ENCODE peak calls at places on chromosomes 4 and X, in six cellular contexts. P is A549; F is HS-5; U is pulmonary artery endothelial cell; H is pons; L is stimulated activated CD8-positive, alpha-beta memory T cell treated with anti-CD3 and anti-CD28 coated beads, Interleukin-4, amount 100 ng/mL, for 48 hours. W is an unnamed sample.

GRCh38 chrX:6149231-6149870 is 79.3 kb downstream of the NLGN4X start:
- DNase-seq in U (no peak), H (peak; percentile 46), F (no peak), P (no peak), L (no peak), W (no peak)

GRCh38 chrX:118221733-118222132 is 105.1 kb upstream of the KLHL13 start:
- DNase-seq in P (no peak), F (no peak), L (no peak), U (no peak), H (no peak), W (no peak)

GRCh38 chr4:122921971-122922876 is at the start of gene NUDT6:
- DNase-seq in H (peak; percentile 73), L (peak; percentile 59), U (no peak), P (peak; percentile 74), F (no peak), W (peak; percentile 78)

GRCh38 chr4:163161536-163162205 is 5.0 kb downstream of the NAF1 start:
- DNase-seq in U (peak; percentile 30), L (no peak), P (no peak), H (no peak), F (peak; percentile 56), W (no peak)

GRCh38 chr4:109434007-109434792 is 585 bp downstream of the SEC24B start:
- DNase-seq in H (peak; percentile 47), F (no peak), L (peak; percentile 39), P (peak; percentile 2), U (no peak), W (peak; percentile 66)

GRCh38 chr4:40924096-40924792 is 174.5 kb downstream of the NSUN7 start:
- DNase-seq in F (no peak), H (no peak), U (no peak), L (peak; percentile 95), P (peak; percentile 58), W (peak; percentile 89)

GRCh38 chr4:7725951-7726350 is 213.7 kb downstream of the AFAP1 start:
- DNase-seq in F (peak; percentile 83), P (no peak), H (no peak), L (no peak), U (no peak), W (no peak)

GRCh38 chr4:8507624-8508023 is 67.0 kb downstream of the TRMT44 start:
- DNase-seq in L (no peak), U (no peak), H (no peak), P (no peak), F (no peak), W (no peak)

GRCh38 chr4:68361146-68361589 is 11.3 kb upstream of the YTHDC1 start:
- DNase-seq in P (peak; percentile 54), L (no peak), F (peak; percentile 68), H (no peak), U (no peak), W (no peak)

GRCh38 chr4:98686847-98687246 is 28.4 kb upstream of the TSPAN5 start:
- DNase-seq in U (no peak), F (no peak), H (no peak), P (no peak), L (no peak), W (no peak)

GRCh38 chr4:176538217-176538925 is 218.6 kb downstream of the SPCS3 start:
- DNase-seq in U (no peak), H (no peak), F (peak; percentile 79), L (no peak), P (peak; percentile 46), W (no peak)

GRCh38 chrX:23797371-23798128 is 14.6 kb downstream of the SAT1 start:
- DNase-seq in H (no peak), U (no peak), P (no peak), L (no peak), F (no peak), W (no peak)

GRCh38 chr4:112951362-112951962 is 98.0 kb upstream of the ANK2 start:
- DNase-seq in P (no peak), H (peak; percentile 75), F (no peak), L (no peak), U (no peak), W (no peak)

GRCh38 chrX:56219702-56220101 is 12.5 kb upstream of the KLF8 start:
- DNase-seq in F (no peak), L (no peak), P (no peak), H (no peak), U (no peak), W (no peak)

GRCh38 chrX:109393859-109394258 is 88.0 kb downstream of the GUCY2F start:
- DNase-seq in P (peak; percentile 2), L (no peak), F (no peak), U (no peak), H (no peak), W (no peak)

GRCh38 chr4:68865178-68865638 is 49.4 kb downstream of the UGT2B10 start:
- DNase-seq in F (no peak), U (no peak), L (no peak), P (peak; percentile 40), H (no peak), W (no peak)

GRCh38 chrX:9466115-9466495 is 1.2 kb downstream of the TBL1X start:
- DNase-seq in L (peak; percentile 41), U (no peak), P (peak; percentile 32), F (no peak), H (no peak), W (peak; percentile 25)

GRCh38 chrX:153885968-153886903 is at the start of gene L1CAM:
- DNase-seq in L (no peak), U (no peak), F (no peak), P (no peak), H (no peak), W (peak; percentile 66)

GRCh38 chr4:27684501-27685077 is 823.9 kb downstream of the STIM2 start:
- DNase-seq in H (peak; percentile 72), P (peak; percentile 58), L (peak; percentile 37), F (no peak), U (no peak), W (peak; percentile 68)

GRCh38 chr4:78517050-78517652 is 34.4 kb upstream of the ANXA3 start:
- DNase-seq in H (peak; percentile 54), L (no peak), F (no peak), P (peak; percentile 16), U (no peak), W (no peak)

GRCh38 chr4:47287735-47288134 is 175.8 kb downstream of the COMMD8 start:
- DNase-seq in U (no peak), F (peak; percentile 10), L (no peak), H (no peak), P (no peak), W (no peak)

GRCh38 chr4:184343400-184344177 is 125.9 kb upstream of the ENPP6 start:
- DNase-seq in P (peak; percentile 63), H (peak; percentile 93), U (peak; percentile 52), F (no peak), L (peak; percentile 59), W (peak; percentile 65)

GRCh38 chrX:115553171-115553570 is 7.8 kb upstream of the PLS3 start:
- DNase-seq in U (no peak), P (no peak), L (no peak), F (no peak), H (peak; percentile 6), W (no peak)

GRCh38 chr4:8289151-8289750 is 19.7 kb downstream of the HTRA3 start:
- DNase-seq in L (no peak), H (no peak), U (no peak), P (no peak), F (no peak), W (peak; percentile 5)

GRCh38 chrX:104284407-104285000 is 29.8 kb upstream of the ESX1 start:
- DNase-seq in U (no peak), F (no peak), P (no peak), H (no peak), L (no peak), W (no peak)

GRCh38 chrX:106964290-106964689 is 35.7 kb downstream of the MORC4 start:
- DNase-seq in H (no peak), L (no peak), F (no peak), U (no peak), P (no peak), W (no peak)

GRCh38 chr4:104826171-104826570 is 320.5 kb upstream of the TET2 start:
- DNase-seq in U (no peak), P (no peak), L (no peak), F (no peak), H (no peak), W (no peak)

GRCh38 chr4:70765368-70765767 is 43.6 kb downstream of the RUFY3 start:
- DNase-seq in U (no peak), P (no peak), L (no peak), F (no peak), H (no peak), W (no peak)

GRCh38 chr4:1243451-1244080 is 5.4 kb downstream of the CTBP1 start:
- DNase-seq in P (no peak), U (no peak), L (no peak), F (no peak), H (peak; percentile 72), W (no peak)

W was measured in glutamatergic neuron.